ENCODE peak calls at places on chromosomes 3 and 15, in four cellular contexts. One of them, this sample, is unnamed.
A peak's percentile ranks its signal among the peaks of the same experiment; 100 is the strongest.

GRCh38 chr3:131386429-131386926 is 4.9 kb downstream of the NUDT16 start:
- DNase-seq in GM12892: no peak
- DNase-seq in AG08395: peak; percentile 9
- DNase-seq in A673: no peak
- DNase-seq in this sample: no peak

GRCh38 chr3:81713018-81713417 is 48.4 kb downstream of the GBE1 start:
- DNase-seq in GM12892: no peak
- DNase-seq in AG08395: no peak
- DNase-seq in A673: no peak
- DNase-seq in this sample: no peak

GRCh38 chr15:88872106-88872505 is 23.2 kb downstream of the HAPLN3 start:
- DNase-seq in GM12892: no peak
- DNase-seq in AG08395: no peak
- DNase-seq in A673: no peak
- DNase-seq in this sample: no peak

GRCh38 chr3:171974986-171975837 is 64.2 kb upstream of the FNDC3B start:
- DNase-seq in GM12892: no peak
- DNase-seq in AG08395: no peak
- DNase-seq in A673: no peak
- DNase-seq in this sample: no peak

GRCh38 chr3:45118615-45119062 is 27.5 kb downstream of the CDCP1 start:
- DNase-seq in GM12892: no peak
- DNase-seq in AG08395: no peak
- DNase-seq in A673: no peak
- DNase-seq in this sample: no peak

GRCh38 chr3:145307272-145307671 is 853.7 kb downstream of the PLOD2 start:
- DNase-seq in GM12892: no peak
- DNase-seq in AG08395: no peak
- DNase-seq in A673: no peak
- DNase-seq in this sample: no peak

GRCh38 chr3:64179249-64179648 is 46.0 kb downstream of the PRICKLE2 start:
- DNase-seq in GM12892: no peak
- DNase-seq in AG08395: no peak
- DNase-seq in A673: no peak
- DNase-seq in this sample: no peak

GRCh38 chr15:31262901-31263671 is 63.5 kb upstream of the KLF13 start:
- DNase-seq in GM12892: peak; percentile 56
- DNase-seq in AG08395: peak; percentile 53
- DNase-seq in A673: no peak
- DNase-seq in this sample: no peak

GRCh38 chr3:131033480-131034080 is 6.9 kb downstream of the NEK11 start:
- DNase-seq in GM12892: no peak
- DNase-seq in AG08395: no peak
- DNase-seq in A673: peak; percentile 76
- DNase-seq in this sample: no peak

GRCh38 chr3:39651993-39652739 is 157.2 kb upstream of the MYRIP start:
- DNase-seq in GM12892: no peak
- DNase-seq in AG08395: no peak
- DNase-seq in A673: no peak
- DNase-seq in this sample: no peak

GRCh38 chr3:101195951-101196713 is 124.2 kb downstream of the IMPG2 start:
- DNase-seq in GM12892: no peak
- DNase-seq in AG08395: peak; percentile 59
- DNase-seq in A673: peak; percentile 82
- DNase-seq in this sample: no peak

GRCh38 chr3:116897382-116897781 is 187.8 kb downstream of the TUSC7 start:
- DNase-seq in GM12892: no peak
- DNase-seq in AG08395: no peak
- DNase-seq in A673: no peak
- DNase-seq in this sample: no peak

GRCh38 chr15:61228025-61228901 is 839 bp downstream of the RORA start:
- DNase-seq in GM12892: no peak
- DNase-seq in AG08395: peak; percentile 21
- DNase-seq in A673: peak; percentile 25
- DNase-seq in this sample: no peak

GRCh38 chr15:77634266-77634962 is 1.7 kb upstream of the LINGO1 start:
- DNase-seq in GM12892: peak; percentile 62
- DNase-seq in AG08395: peak; percentile 48
- DNase-seq in A673: peak; percentile 83
- DNase-seq in this sample: no peak

GRCh38 chr3:45777111-45777752 is 19.1 kb downstream of the SLC6A20 start:
- DNase-seq in GM12892: no peak
- DNase-seq in AG08395: no peak
- DNase-seq in A673: no peak
- DNase-seq in this sample: no peak

GRCh38 chr3:37096972-37097371 is 77.4 kb downstream of the LRRFIP2 start:
- DNase-seq in GM12892: no peak
- DNase-seq in AG08395: no peak
- DNase-seq in A673: no peak
- DNase-seq in this sample: no peak

GRCh38 chr3:18558526-18558925 is 133.4 kb upstream of the SATB1 start:
- DNase-seq in GM12892: no peak
- DNase-seq in AG08395: no peak
- DNase-seq in A673: no peak
- DNase-seq in this sample: no peak

GRCh38 chr3:151226088-151226563 is 23.1 kb upstream of the GPR171 start:
- DNase-seq in GM12892: no peak
- DNase-seq in AG08395: no peak
- DNase-seq in A673: peak; percentile 9
- DNase-seq in this sample: no peak

GRCh38 chr3:107753494-107753893 is 230.7 kb downstream of the BBX start:
- DNase-seq in GM12892: no peak
- DNase-seq in AG08395: peak; percentile 38
- DNase-seq in A673: peak; percentile 68
- DNase-seq in this sample: no peak

GRCh38 chr15:69523010-69524001 is 70.7 kb downstream of the RPLP1 start:
- DNase-seq in GM12892: peak; percentile 38
- DNase-seq in AG08395: peak; percentile 84
- DNase-seq in A673: peak; percentile 86
- DNase-seq in this sample: peak; percentile 34

GRCh38 chr3:72031581-72031980 is 246.6 kb upstream of the PROK2 start:
- DNase-seq in GM12892: no peak
- DNase-seq in AG08395: peak; percentile 79
- DNase-seq in A673: no peak
- DNase-seq in this sample: no peak

GRCh38 chr3:186746008-186746407 is 28.8 kb downstream of the KNG1 start:
- DNase-seq in GM12892: no peak
- DNase-seq in AG08395: peak; percentile 82
- DNase-seq in A673: peak; percentile 90
- DNase-seq in this sample: no peak

GRCh38 chr3:135141092-135141491 is 346.0 kb downstream of the EPHB1 start:
- DNase-seq in GM12892: no peak
- DNase-seq in AG08395: no peak
- DNase-seq in A673: no peak
- DNase-seq in this sample: no peak

This sample was measured in NCI-H2107.